ENCODE peak calls at places on chromosomes 12 and 14, in ten cellular contexts. One of them, this sample, is unnamed.

GRCh38 chr14:34461334-34462131 is 507 bp downstream of the SPTSSA start:
- DNase-seq in CD8-positive, alpha-beta T cell: peak; percentile 18
- DNase-seq in IMR-90: peak; percentile 52
- DNase-seq in ovary: peak; percentile 42
- DNase-seq in astrocyte: peak; percentile 34
- DNase-seq in A549: peak; percentile 41
- DNase-seq in OCI-LY7: peak; percentile 11
- DNase-seq in right cardiac atrium: peak; percentile 68
- DNase-seq in heart left ventricle: no peak
- DNase-seq in A673: peak; percentile 49
- DNase-seq in this sample: peak; percentile 51

GRCh38 chr12:115474525-115475353 is 790.8 kb upstream of the TBX3 start:
- DNase-seq in CD8-positive, alpha-beta T cell: no peak
- DNase-seq in IMR-90: no peak
- DNase-seq in ovary: no peak
- DNase-seq in astrocyte: no peak
- DNase-seq in A549: no peak
- DNase-seq in OCI-LY7: no peak
- DNase-seq in right cardiac atrium: no peak
- DNase-seq in heart left ventricle: no peak
- DNase-seq in A673: no peak
- DNase-seq in this sample: no peak

GRCh38 chr12:123450636-123451035 is 7.3 kb upstream of the SNRNP35 start:
- DNase-seq in CD8-positive, alpha-beta T cell: no peak
- DNase-seq in IMR-90: no peak
- DNase-seq in ovary: no peak
- DNase-seq in astrocyte: no peak
- DNase-seq in A549: no peak
- DNase-seq in OCI-LY7: no peak
- DNase-seq in right cardiac atrium: no peak
- DNase-seq in heart left ventricle: no peak
- DNase-seq in A673: no peak
- DNase-seq in this sample: no peak

GRCh38 chr12:91704446-91704845 is 441.2 kb downstream of the BTG1 start:
- DNase-seq in CD8-positive, alpha-beta T cell: no peak
- DNase-seq in IMR-90: peak; percentile 19
- DNase-seq in ovary: no peak
- DNase-seq in astrocyte: peak; percentile 61
- DNase-seq in A549: no peak
- DNase-seq in OCI-LY7: no peak
- DNase-seq in right cardiac atrium: no peak
- DNase-seq in heart left ventricle: no peak
- DNase-seq in A673: no peak
- DNase-seq in this sample: no peak

GRCh38 chr12:55929306-55929791 is 1.6 kb upstream of the DGKA start:
- DNase-seq in CD8-positive, alpha-beta T cell: peak; percentile 86
- DNase-seq in IMR-90: no peak
- DNase-seq in ovary: no peak
- DNase-seq in astrocyte: no peak
- DNase-seq in A549: no peak
- DNase-seq in OCI-LY7: peak; percentile 99
- DNase-seq in right cardiac atrium: peak; percentile 69
- DNase-seq in heart left ventricle: peak; percentile 68
- DNase-seq in A673: no peak
- DNase-seq in this sample: no peak

GRCh38 chr12:104588048-104588942 is 131.5 kb downstream of the CHST11 start:
- DNase-seq in CD8-positive, alpha-beta T cell: no peak
- DNase-seq in IMR-90: peak; percentile 81
- DNase-seq in ovary: no peak
- DNase-seq in astrocyte: peak; percentile 79
- DNase-seq in A549: peak; percentile 68
- DNase-seq in OCI-LY7: no peak
- DNase-seq in right cardiac atrium: no peak
- DNase-seq in heart left ventricle: no peak
- DNase-seq in A673: no peak
- DNase-seq in this sample: no peak

GRCh38 chr14:95057147-95057546 is 100.2 kb downstream of the DICER1 start:
- DNase-seq in CD8-positive, alpha-beta T cell: no peak
- DNase-seq in IMR-90: no peak
- DNase-seq in ovary: no peak
- DNase-seq in astrocyte: no peak
- DNase-seq in A549: no peak
- DNase-seq in OCI-LY7: no peak
- DNase-seq in right cardiac atrium: no peak
- DNase-seq in heart left ventricle: no peak
- DNase-seq in A673: no peak
- DNase-seq in this sample: no peak

GRCh38 chr14:56100556-56100955 is 17.7 kb upstream of the PELI2 start:
- DNase-seq in CD8-positive, alpha-beta T cell: no peak
- DNase-seq in IMR-90: peak; percentile 53
- DNase-seq in ovary: no peak
- DNase-seq in astrocyte: peak; percentile 65
- DNase-seq in A549: no peak
- DNase-seq in OCI-LY7: no peak
- DNase-seq in right cardiac atrium: no peak
- DNase-seq in heart left ventricle: no peak
- DNase-seq in A673: no peak
- DNase-seq in this sample: no peak

GRCh38 chr12:122646568-122647220 is 56.5 kb downstream of the HCAR2 start:
- DNase-seq in CD8-positive, alpha-beta T cell: peak; percentile 10
- DNase-seq in IMR-90: peak; percentile 88
- DNase-seq in ovary: no peak
- DNase-seq in astrocyte: peak; percentile 59
- DNase-seq in A549: no peak
- DNase-seq in OCI-LY7: peak; percentile 27
- DNase-seq in right cardiac atrium: no peak
- DNase-seq in heart left ventricle: no peak
- DNase-seq in A673: no peak
- DNase-seq in this sample: no peak

GRCh38 chr12:50725011-50725899 is 38.6 kb upstream of the ATF1 start:
- DNase-seq in CD8-positive, alpha-beta T cell: no peak
- DNase-seq in IMR-90: peak; percentile 35
- DNase-seq in ovary: no peak
- DNase-seq in astrocyte: peak; percentile 33
- DNase-seq in A549: no peak
- DNase-seq in OCI-LY7: no peak
- DNase-seq in right cardiac atrium: no peak
- DNase-seq in heart left ventricle: no peak
- DNase-seq in A673: no peak
- DNase-seq in this sample: no peak

GRCh38 chr14:77613207-77613606 is 3.2 kb downstream of the SPTLC2 start:
- DNase-seq in CD8-positive, alpha-beta T cell: no peak
- DNase-seq in IMR-90: no peak
- DNase-seq in ovary: no peak
- DNase-seq in astrocyte: peak; percentile 27
- DNase-seq in A549: no peak
- DNase-seq in OCI-LY7: no peak
- DNase-seq in right cardiac atrium: no peak
- DNase-seq in heart left ventricle: no peak
- DNase-seq in A673: no peak
- DNase-seq in this sample: no peak

GRCh38 chr14:61475316-61475715 is 153.9 kb downstream of the PRKCH start:
- DNase-seq in CD8-positive, alpha-beta T cell: no peak
- DNase-seq in IMR-90: peak; percentile 84
- DNase-seq in ovary: no peak
- DNase-seq in astrocyte: peak; percentile 50
- DNase-seq in A549: peak; percentile 53
- DNase-seq in OCI-LY7: peak; percentile 91
- DNase-seq in right cardiac atrium: no peak
- DNase-seq in heart left ventricle: no peak
- DNase-seq in A673: peak; percentile 72
- DNase-seq in this sample: no peak

GRCh38 chr14:45364565-45364964 is 111.6 kb upstream of the MIS18BP1 start:
- DNase-seq in CD8-positive, alpha-beta T cell: no peak
- DNase-seq in IMR-90: no peak
- DNase-seq in ovary: no peak
- DNase-seq in astrocyte: no peak
- DNase-seq in A549: no peak
- DNase-seq in OCI-LY7: no peak
- DNase-seq in right cardiac atrium: no peak
- DNase-seq in heart left ventricle: no peak
- DNase-seq in A673: no peak
- DNase-seq in this sample: no peak

GRCh38 chr12:12582895-12583303 is 20.2 kb upstream of the DUSP16 start:
- DNase-seq in CD8-positive, alpha-beta T cell: no peak
- DNase-seq in IMR-90: peak; percentile 67
- DNase-seq in ovary: no peak
- DNase-seq in astrocyte: peak; percentile 33
- DNase-seq in A549: peak; percentile 79
- DNase-seq in OCI-LY7: no peak
- DNase-seq in right cardiac atrium: no peak
- DNase-seq in heart left ventricle: no peak
- DNase-seq in A673: no peak
- DNase-seq in this sample: peak; percentile 67

GRCh38 chr12:89733579-89734201 is 25.1 kb upstream of the ATP2B1 start:
- DNase-seq in CD8-positive, alpha-beta T cell: no peak
- DNase-seq in IMR-90: peak; percentile 90
- DNase-seq in ovary: no peak
- DNase-seq in astrocyte: peak; percentile 97
- DNase-seq in A549: no peak
- DNase-seq in OCI-LY7: no peak
- DNase-seq in right cardiac atrium: no peak
- DNase-seq in heart left ventricle: no peak
- DNase-seq in A673: peak; percentile 29
- DNase-seq in this sample: no peak

GRCh38 chr12:89732511-89732910 is 23.9 kb upstream of the ATP2B1 start:
- DNase-seq in CD8-positive, alpha-beta T cell: no peak
- DNase-seq in IMR-90: no peak
- DNase-seq in ovary: no peak
- DNase-seq in astrocyte: no peak
- DNase-seq in A549: no peak
- DNase-seq in OCI-LY7: no peak
- DNase-seq in right cardiac atrium: no peak
- DNase-seq in heart left ventricle: no peak
- DNase-seq in A673: no peak
- DNase-seq in this sample: no peak

GRCh38 chr12:89731614-89732013 is 23.0 kb upstream of the ATP2B1 start:
- DNase-seq in CD8-positive, alpha-beta T cell: no peak
- DNase-seq in IMR-90: peak; percentile 82
- DNase-seq in ovary: no peak
- DNase-seq in astrocyte: peak; percentile 48
- DNase-seq in A549: no peak
- DNase-seq in OCI-LY7: no peak
- DNase-seq in right cardiac atrium: no peak
- DNase-seq in heart left ventricle: no peak
- DNase-seq in A673: peak; percentile 29
- DNase-seq in this sample: no peak

GRCh38 chr12:89730060-89730459 is 21.4 kb upstream of the ATP2B1 start:
- DNase-seq in CD8-positive, alpha-beta T cell: no peak
- DNase-seq in IMR-90: no peak
- DNase-seq in ovary: no peak
- DNase-seq in astrocyte: no peak
- DNase-seq in A549: no peak
- DNase-seq in OCI-LY7: no peak
- DNase-seq in right cardiac atrium: no peak
- DNase-seq in heart left ventricle: no peak
- DNase-seq in A673: no peak
- DNase-seq in this sample: no peak

GRCh38 chr12:89731064-89731463 is 22.4 kb upstream of the ATP2B1 start:
- DNase-seq in CD8-positive, alpha-beta T cell: no peak
- DNase-seq in IMR-90: peak; percentile 35
- DNase-seq in ovary: no peak
- DNase-seq in astrocyte: no peak
- DNase-seq in A549: no peak
- DNase-seq in OCI-LY7: no peak
- DNase-seq in right cardiac atrium: no peak
- DNase-seq in heart left ventricle: no peak
- DNase-seq in A673: no peak
- DNase-seq in this sample: no peak
- H3K27ac ChIP-seq in CD8-positive, alpha-beta T cell: no peak overlapping the region
- H3K27ac ChIP-seq in IMR-90: peak overlapping the region; percentile 78
- H3K27ac ChIP-seq in ovary: no peak overlapping the region
- H3K27ac ChIP-seq in astrocyte: peak overlapping the region; percentile 54
- H3K27ac ChIP-seq in A549: no peak overlapping the region
- H3K27ac ChIP-seq in OCI-LY7: no peak overlapping the region
- H3K27ac ChIP-seq in right cardiac atrium: no peak overlapping the region
- H3K27ac ChIP-seq in heart left ventricle: no peak overlapping the region
- H3K27ac ChIP-seq in A673: no peak overlapping the region
- H3K27ac ChIP-seq in this sample: no peak overlapping the region

DNA sequence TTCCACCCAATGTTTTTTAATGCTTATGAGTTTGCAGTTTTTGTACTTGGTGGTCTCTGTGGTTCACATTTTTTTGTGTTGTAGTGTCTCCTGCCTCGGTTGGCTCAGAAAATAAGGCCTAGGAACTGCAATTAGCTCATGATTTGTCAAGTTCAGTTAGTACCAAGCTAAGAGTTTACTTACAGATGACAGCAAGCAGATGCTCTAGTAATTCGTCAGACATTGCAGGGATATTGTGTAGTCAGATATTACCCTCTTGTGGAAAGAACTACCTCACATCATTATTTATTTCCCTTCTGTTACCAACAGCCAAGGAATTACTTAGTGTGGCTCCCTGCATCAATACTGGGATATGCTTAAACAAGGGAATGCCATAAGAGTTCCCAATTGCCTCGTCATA is 14.6 kb downstream of the DYRK2 start:
- DNase-seq in CD8-positive, alpha-beta T cell: no peak
- DNase-seq in IMR-90: peak; percentile 97
- DNase-seq in ovary: no peak
- DNase-seq in astrocyte: peak; percentile 99
- DNase-seq in A549: no peak
- DNase-seq in OCI-LY7: no peak
- DNase-seq in right cardiac atrium: no peak
- DNase-seq in heart left ventricle: no peak
- DNase-seq in A673: no peak
- DNase-seq in this sample: no peak
- H3K4me1 ChIP-seq in CD8-positive, alpha-beta T cell: peaks cover 80% of the 10 kb centered on the region
- H3K4me1 ChIP-seq in IMR-90: peaks cover 12% of the 10 kb centered on the region
- H3K4me1 ChIP-seq in ovary: peaks cover 13% of the 10 kb centered on the region
- H3K4me1 ChIP-seq in astrocyte: peaks cover 6% of the 10 kb centered on the region
- H3K4me1 ChIP-seq in A549: no peaks in the 10 kb centered on the region
- H3K4me1 ChIP-seq in OCI-LY7: no peaks in the 10 kb centered on the region
- H3K4me1 ChIP-seq in right cardiac atrium: peaks cover 12% of the 10 kb centered on the region
- H3K4me1 ChIP-seq in heart left ventricle: peaks cover 7% of the 10 kb centered on the region
- H3K4me1 ChIP-seq in A673: peaks cover 16% of the 10 kb centered on the region
- H3K4me1 ChIP-seq in this sample: peaks cover 4% of the 10 kb centered on the region

DNA sequence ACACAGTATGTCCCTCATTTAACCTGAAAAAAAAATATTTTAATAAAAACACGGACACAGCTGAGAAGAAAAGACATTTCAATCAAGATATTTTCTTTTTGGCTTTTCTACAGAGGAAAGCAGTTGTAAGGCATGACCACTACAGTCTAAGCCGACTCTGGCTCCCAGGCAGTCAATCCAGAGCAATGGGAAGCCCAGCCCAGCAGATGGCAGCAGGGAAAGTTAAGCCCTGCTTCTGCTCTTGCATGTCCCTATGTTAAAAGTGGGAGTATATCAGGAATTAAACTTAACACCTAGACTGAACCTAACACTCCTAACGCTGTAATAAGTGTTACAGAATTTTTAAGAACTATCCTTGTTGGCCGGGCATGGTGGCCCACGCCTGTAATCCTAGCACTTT is 19.5 kb upstream of the HAL start:
- DNase-seq in CD8-positive, alpha-beta T cell: no peak
- DNase-seq in IMR-90: peak; percentile 22
- DNase-seq in ovary: no peak
- DNase-seq in astrocyte: no peak
- DNase-seq in A549: peak; percentile 27
- DNase-seq in OCI-LY7: no peak
- DNase-seq in right cardiac atrium: peak; percentile 49
- DNase-seq in heart left ventricle: no peak
- DNase-seq in A673: peak; percentile 27
- DNase-seq in this sample: no peak
- H3K27ac ChIP-seq in CD8-positive, alpha-beta T cell: no peak overlapping the region
- H3K27ac ChIP-seq in IMR-90: no peak overlapping the region
- H3K27ac ChIP-seq in ovary: no peak overlapping the region
- H3K27ac ChIP-seq in astrocyte: no peak overlapping the region
- H3K27ac ChIP-seq in A549: no peak overlapping the region
- H3K27ac ChIP-seq in OCI-LY7: no peak overlapping the region
- H3K27ac ChIP-seq in right cardiac atrium: no peak overlapping the region
- H3K27ac ChIP-seq in heart left ventricle: no peak overlapping the region
- H3K27ac ChIP-seq in A673: no peak overlapping the region
- H3K27ac ChIP-seq in this sample: no peak overlapping the region

GRCh38 chr14:103713304-103714062 is 1.8 kb downstream of the XRCC3 start:
- DNase-seq in CD8-positive, alpha-beta T cell: no peak
- DNase-seq in IMR-90: no peak
- DNase-seq in ovary: no peak
- DNase-seq in astrocyte: no peak
- DNase-seq in A549: no peak
- DNase-seq in OCI-LY7: peak; percentile 24
- DNase-seq in right cardiac atrium: no peak
- DNase-seq in heart left ventricle: no peak
- DNase-seq in A673: no peak
- DNase-seq in this sample: no peak
- H3K4me1 ChIP-seq in CD8-positive, alpha-beta T cell: peaks cover 18% of the 10 kb centered on the region
- H3K4me1 ChIP-seq in IMR-90: peaks cover 6% of the 10 kb centered on the region
- H3K4me1 ChIP-seq in ovary: peaks cover 21% of the 10 kb centered on the region
- H3K4me1 ChIP-seq in astrocyte: peaks cover 36% of the 10 kb centered on the region
- H3K4me1 ChIP-seq in A549: peaks cover 19% of the 10 kb centered on the region
- H3K4me1 ChIP-seq in OCI-LY7: peaks cover 41% of the 10 kb centered on the region
- H3K4me1 ChIP-seq in right cardiac atrium: peaks cover 8% of the 10 kb centered on the region
- H3K4me1 ChIP-seq in heart left ventricle: peaks cover 17% of the 10 kb centered on the region
- H3K4me1 ChIP-seq in A673: peaks cover 26% of the 10 kb centered on the region
- H3K4me1 ChIP-seq in this sample: peaks cover 6% of the 10 kb centered on the region

This sample was measured in lung.